ENCODE peak calls at places on chromosome 22, in eight cellular contexts. One of them, this sample, is unnamed.

GRCh38 chr22:46610345-46610744 is 9.8 kb upstream of the GRAMD4 start:
- DNase-seq in transverse colon: no peak
- DNase-seq in upper lobe of right lung: no peak
- DNase-seq in left ventricle myocardium inferior: no peak
- DNase-seq in A549: no peak
- DNase-seq in heart right ventricle: no peak
- DNase-seq in colonic mucosa: no peak
- DNase-seq in fibroblast of the aortic adventitia: no peak
- DNase-seq in this sample: no peak

GRCh38 chr22:27154717-27155116 is 497.3 kb downstream of the MIAT start:
- DNase-seq in colonic mucosa: no peak
- DNase-seq in heart right ventricle: no peak
- DNase-seq in upper lobe of right lung: no peak
- DNase-seq in fibroblast of the aortic adventitia: no peak
- DNase-seq in transverse colon: no peak
- DNase-seq in A549: no peak
- DNase-seq in left ventricle myocardium inferior: no peak
- DNase-seq in this sample: no peak

GRCh38 chr22:39364646-39365405 is 15.0 kb downstream of the SYNGR1 start:
- DNase-seq in upper lobe of right lung: no peak
- DNase-seq in left ventricle myocardium inferior: no peak
- DNase-seq in colonic mucosa: no peak
- DNase-seq in A549: no peak
- DNase-seq in heart right ventricle: no peak
- DNase-seq in fibroblast of the aortic adventitia: no peak
- DNase-seq in transverse colon: no peak
- DNase-seq in this sample: no peak

GRCh38 chr22:20392983-20393704 is 807 bp upstream of the ZNF74 start:
- DNase-seq in fibroblast of the aortic adventitia: no peak
- DNase-seq in heart right ventricle: no peak
- DNase-seq in upper lobe of right lung: peak
- DNase-seq in transverse colon: no peak
- DNase-seq in left ventricle myocardium inferior: no peak
- DNase-seq in A549: no peak
- DNase-seq in colonic mucosa: no peak
- DNase-seq in this sample: no peak

GRCh38 chr22:40553014-40553579 is 83.4 kb downstream of the MRTFA start:
- DNase-seq in colonic mucosa: no peak
- DNase-seq in transverse colon: no peak
- DNase-seq in fibroblast of the aortic adventitia: no peak
- DNase-seq in A549: no peak
- DNase-seq in heart right ventricle: no peak
- DNase-seq in upper lobe of right lung: no peak
- DNase-seq in left ventricle myocardium inferior: no peak
- DNase-seq in this sample: no peak

GRCh38 chr22:25404923-25405853 is 159.3 kb upstream of the GRK3 start:
- DNase-seq in A549: peak
- DNase-seq in upper lobe of right lung: peak
- DNase-seq in left ventricle myocardium inferior: peak
- DNase-seq in fibroblast of the aortic adventitia: peak
- DNase-seq in transverse colon: peak
- DNase-seq in colonic mucosa: peak
- DNase-seq in heart right ventricle: peak
- DNase-seq in this sample: no peak

GRCh38 chr22:40418366-40419201 is 48.2 kb downstream of the SGSM3 start:
- DNase-seq in upper lobe of right lung: no peak
- DNase-seq in heart right ventricle: peak
- DNase-seq in fibroblast of the aortic adventitia: no peak
- DNase-seq in transverse colon: peak
- DNase-seq in A549: no peak
- DNase-seq in colonic mucosa: no peak
- DNase-seq in left ventricle myocardium inferior: peak
- DNase-seq in this sample: no peak

GRCh38 chr22:49753961-49754673 is 73.6 kb downstream of the BRD1 start:
- DNase-seq in left ventricle myocardium inferior: no peak
- DNase-seq in heart right ventricle: no peak
- DNase-seq in A549: no peak
- DNase-seq in colonic mucosa: no peak
- DNase-seq in upper lobe of right lung: peak
- DNase-seq in fibroblast of the aortic adventitia: no peak
- DNase-seq in transverse colon: no peak
- DNase-seq in this sample: no peak

GRCh38 chr22:32731372-32731771 is 70.1 kb upstream of the TIMP3 start:
- DNase-seq in left ventricle myocardium inferior: no peak
- DNase-seq in A549: no peak
- DNase-seq in fibroblast of the aortic adventitia: no peak
- DNase-seq in heart right ventricle: no peak
- DNase-seq in colonic mucosa: no peak
- DNase-seq in transverse colon: no peak
- DNase-seq in upper lobe of right lung: no peak
- DNase-seq in this sample: no peak

GRCh38 chr22:49948573-49948957 is 12.0 kb upstream of the PIM3 start:
- DNase-seq in heart right ventricle: no peak
- DNase-seq in transverse colon: no peak
- DNase-seq in fibroblast of the aortic adventitia: no peak
- DNase-seq in upper lobe of right lung: no peak
- DNase-seq in colonic mucosa: no peak
- DNase-seq in left ventricle myocardium inferior: no peak
- DNase-seq in A549: no peak
- DNase-seq in this sample: no peak

GRCh38 chr22:24302591-24302990 is 32.0 kb downstream of the SPECC1L start:
- DNase-seq in fibroblast of the aortic adventitia: no peak
- DNase-seq in upper lobe of right lung: no peak
- DNase-seq in colonic mucosa: peak
- DNase-seq in left ventricle myocardium inferior: no peak
- DNase-seq in transverse colon: no peak
- DNase-seq in heart right ventricle: no peak
- DNase-seq in A549: no peak
- DNase-seq in this sample: no peak

GRCh38 chr22:32448980-32449379 is 15.3 kb downstream of the BPIFC start:
- DNase-seq in upper lobe of right lung: no peak
- DNase-seq in A549: no peak
- DNase-seq in left ventricle myocardium inferior: no peak
- DNase-seq in colonic mucosa: no peak
- DNase-seq in heart right ventricle: no peak
- DNase-seq in transverse colon: no peak
- DNase-seq in fibroblast of the aortic adventitia: no peak
- DNase-seq in this sample: no peak

GRCh38 chr22:47102648-47103047 is 340.2 kb downstream of the TBC1D22A start:
- DNase-seq in A549: peak
- DNase-seq in upper lobe of right lung: no peak
- DNase-seq in left ventricle myocardium inferior: no peak
- DNase-seq in fibroblast of the aortic adventitia: no peak
- DNase-seq in colonic mucosa: no peak
- DNase-seq in heart right ventricle: no peak
- DNase-seq in transverse colon: no peak
- DNase-seq in this sample: no peak

GRCh38 chr22:17423616-17424015 is 54.4 kb downstream of the CECR2 start:
- DNase-seq in colonic mucosa: no peak
- DNase-seq in upper lobe of right lung: no peak
- DNase-seq in A549: peak
- DNase-seq in left ventricle myocardium inferior: no peak
- DNase-seq in transverse colon: no peak
- DNase-seq in fibroblast of the aortic adventitia: no peak
- DNase-seq in heart right ventricle: no peak
- DNase-seq in this sample: no peak

GRCh38 chr22:50625131-50625567 is 2.8 kb downstream of the ARSA start:
- DNase-seq in colonic mucosa: no peak
- DNase-seq in fibroblast of the aortic adventitia: no peak
- DNase-seq in A549: no peak
- DNase-seq in upper lobe of right lung: peak
- DNase-seq in transverse colon: peak
- DNase-seq in heart right ventricle: no peak
- DNase-seq in left ventricle myocardium inferior: no peak
- DNase-seq in this sample: no peak

GRCh38 chr22:41285441-41285819 is 557 bp downstream of the RANGAP1 start:
- DNase-seq in heart right ventricle: peak
- DNase-seq in colonic mucosa: peak
- DNase-seq in left ventricle myocardium inferior: peak
- DNase-seq in upper lobe of right lung: peak
- DNase-seq in transverse colon: peak
- DNase-seq in A549: peak
- DNase-seq in fibroblast of the aortic adventitia: peak
- DNase-seq in this sample: no peak

GRCh38 chr22:33867118-33867863 is 53.0 kb downstream of the LARGE1 start:
- DNase-seq in fibroblast of the aortic adventitia: peak
- DNase-seq in left ventricle myocardium inferior: no peak
- DNase-seq in heart right ventricle: no peak
- DNase-seq in A549: peak
- DNase-seq in transverse colon: peak
- DNase-seq in colonic mucosa: peak
- DNase-seq in upper lobe of right lung: no peak
- DNase-seq in this sample: no peak

GRCh38 chr22:30856699-30857098 is 111.9 kb downstream of the MORC2 start:
- DNase-seq in fibroblast of the aortic adventitia: no peak
- DNase-seq in transverse colon: no peak
- DNase-seq in heart right ventricle: no peak
- DNase-seq in colonic mucosa: peak
- DNase-seq in upper lobe of right lung: no peak
- DNase-seq in A549: no peak
- DNase-seq in left ventricle myocardium inferior: no peak
- DNase-seq in this sample: no peak

GRCh38 chr22:50544746-50545253 is 899 bp upstream of the KLHDC7B start:
- DNase-seq in heart right ventricle: no peak
- DNase-seq in fibroblast of the aortic adventitia: no peak
- DNase-seq in transverse colon: peak
- DNase-seq in colonic mucosa: peak
- DNase-seq in A549: no peak
- DNase-seq in left ventricle myocardium inferior: no peak
- DNase-seq in upper lobe of right lung: peak
- DNase-seq in this sample: no peak

DNA sequence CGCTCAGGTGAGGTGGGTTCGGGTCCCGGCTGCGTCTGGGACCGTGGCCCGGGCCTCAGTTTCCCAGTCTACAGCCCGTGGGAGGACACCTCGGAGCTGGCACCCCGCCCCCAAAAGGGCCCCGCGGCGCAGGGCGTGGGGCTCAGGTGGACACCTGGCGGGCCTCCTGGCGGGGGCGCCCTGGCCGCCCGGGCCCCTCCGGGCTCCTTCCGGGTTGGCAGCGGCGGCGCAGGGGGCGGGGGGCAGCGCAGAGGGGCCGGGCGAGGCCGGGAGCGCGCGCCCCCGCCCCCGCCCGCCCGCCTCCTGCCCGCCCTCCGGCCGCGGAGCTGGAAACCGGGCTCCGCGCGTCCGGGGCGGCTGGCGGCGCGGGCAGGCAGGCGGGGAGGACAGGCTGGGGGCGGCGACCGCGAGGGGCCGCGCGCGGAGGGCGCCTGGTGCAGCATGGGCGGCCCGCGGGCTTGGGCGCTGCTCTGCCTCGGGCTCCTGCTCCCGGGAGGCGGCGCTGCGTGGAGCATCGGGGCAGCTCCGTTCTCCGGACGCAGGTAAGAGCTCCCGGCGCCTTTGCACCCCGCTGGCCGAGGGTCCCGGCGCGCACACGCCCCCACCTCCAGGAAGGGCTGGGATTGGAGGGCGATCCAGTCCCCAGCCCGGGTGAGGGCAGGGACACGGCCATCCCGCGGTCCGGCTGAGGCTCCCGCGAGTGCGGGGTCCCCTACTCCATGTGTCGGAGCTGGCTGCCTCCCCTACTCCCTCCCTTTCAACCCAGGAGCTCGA is at the start of gene EMID1:
- DNase-seq in fibroblast of the aortic adventitia: no peak
- DNase-seq in left ventricle myocardium inferior: peak
- DNase-seq in heart right ventricle: no peak
- DNase-seq in A549: peak
- DNase-seq in colonic mucosa: no peak
- DNase-seq in upper lobe of right lung: peak
- DNase-seq in transverse colon: peak
- DNase-seq in this sample: no peak
- TF ChIP-seq CTCF in fibroblast of the aortic adventitia: peak
- TF ChIP-seq CTCF in left ventricle myocardium inferior: peak
- TF ChIP-seq CTCF in heart right ventricle: no peak
- TF ChIP-seq CTCF in A549: no peak
- TF ChIP-seq CTCF in colonic mucosa: no peak
- TF ChIP-seq CTCF in upper lobe of right lung: peak
- TF ChIP-seq CTCF in transverse colon: no peak
- TF ChIP-seq CTCF in this sample: no peak

GRCh38 chr22:36918730-36919129 is 5.3 kb downstream of the CSF2RB start:
- DNase-seq in upper lobe of right lung: no peak
- DNase-seq in fibroblast of the aortic adventitia: no peak
- DNase-seq in A549: no peak
- DNase-seq in colonic mucosa: no peak
- DNase-seq in transverse colon: no peak
- DNase-seq in left ventricle myocardium inferior: no peak
- DNase-seq in heart right ventricle: no peak
- DNase-seq in this sample: no peak
- TF ChIP-seq CTCF in upper lobe of right lung: no peak
- TF ChIP-seq CTCF in fibroblast of the aortic adventitia: no peak
- TF ChIP-seq CTCF in A549: no peak
- TF ChIP-seq CTCF in colonic mucosa: no peak
- TF ChIP-seq CTCF in transverse colon: no peak
- TF ChIP-seq CTCF in left ventricle myocardium inferior: no peak
- TF ChIP-seq CTCF in heart right ventricle: no peak
- TF ChIP-seq CTCF in this sample: no peak

DNA sequence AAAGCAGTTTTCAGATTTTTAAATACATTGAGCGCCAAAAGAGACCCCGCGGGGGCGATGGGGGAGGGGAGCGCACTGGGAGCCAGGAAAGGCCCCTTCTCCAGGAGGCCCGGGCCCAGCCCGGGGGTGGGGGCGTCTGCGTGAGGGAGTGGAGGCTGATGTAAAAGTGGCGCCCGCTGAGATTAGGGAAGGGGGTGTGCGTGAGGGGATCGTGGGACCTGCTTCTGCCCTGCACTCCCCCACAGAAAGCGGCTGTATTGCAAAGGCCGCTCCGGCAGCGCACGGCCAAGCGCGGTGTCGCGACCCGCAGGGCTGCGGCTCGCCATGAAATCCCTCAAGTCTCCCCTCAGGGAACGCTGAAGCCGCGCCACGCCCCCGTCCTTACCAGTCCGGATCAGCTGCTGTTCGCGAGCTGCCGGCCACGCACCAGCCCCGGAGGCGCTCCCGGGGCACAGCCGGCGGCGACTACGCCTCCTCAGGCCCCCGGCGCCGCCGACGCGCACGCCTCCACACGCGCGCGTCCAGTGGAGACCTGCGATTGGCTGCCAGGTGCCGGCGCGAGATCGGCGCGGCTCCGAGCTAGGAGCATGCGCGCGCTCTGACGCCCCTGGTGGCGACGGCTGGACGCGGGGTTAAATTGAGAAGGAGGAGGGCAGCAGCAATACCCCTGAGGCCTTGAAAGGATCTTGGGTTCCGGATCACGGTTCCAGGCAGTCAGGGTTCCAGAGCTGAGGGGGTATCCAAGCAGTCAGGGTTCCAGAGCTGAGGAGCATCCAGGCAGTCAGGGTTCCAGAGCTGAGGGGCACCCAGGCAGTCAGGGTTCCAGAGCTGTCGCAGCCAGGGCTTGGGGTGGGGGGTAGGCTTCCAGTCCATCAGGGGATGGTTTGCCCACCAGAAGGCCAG is at the start of gene ZNF280B:
- DNase-seq in fibroblast of the aortic adventitia: peak
- DNase-seq in left ventricle myocardium inferior: peak
- DNase-seq in upper lobe of right lung: peak
- DNase-seq in A549: peak
- DNase-seq in colonic mucosa: peak
- DNase-seq in transverse colon: peak
- DNase-seq in heart right ventricle: peak
- DNase-seq in this sample: peak
- TF ChIP-seq CTCF in fibroblast of the aortic adventitia: peak
- TF ChIP-seq CTCF in left ventricle myocardium inferior: peak
- TF ChIP-seq CTCF in upper lobe of right lung: peak
- TF ChIP-seq CTCF in A549: peak
- TF ChIP-seq CTCF in colonic mucosa: peak
- TF ChIP-seq CTCF in transverse colon: peak
- TF ChIP-seq CTCF in heart right ventricle: peak
- TF ChIP-seq CTCF in this sample: peak

GRCh38 chr22:42519544-42520237 is at the start of gene RRP7A:
- DNase-seq in upper lobe of right lung: peak
- DNase-seq in colonic mucosa: peak
- DNase-seq in fibroblast of the aortic adventitia: peak
- DNase-seq in transverse colon: peak
- DNase-seq in A549: peak
- DNase-seq in heart right ventricle: peak
- DNase-seq in left ventricle myocardium inferior: peak
- DNase-seq in this sample: peak
- TF ChIP-seq CTCF in upper lobe of right lung: no peak
- TF ChIP-seq CTCF in colonic mucosa: no peak
- TF ChIP-seq CTCF in fibroblast of the aortic adventitia: no peak
- TF ChIP-seq CTCF in transverse colon: no peak
- TF ChIP-seq CTCF in A549: no peak
- TF ChIP-seq CTCF in heart right ventricle: no peak
- TF ChIP-seq CTCF in left ventricle myocardium inferior: no peak
- TF ChIP-seq CTCF in this sample: no peak